ENCODE peak calls at places on chromosomes 2 and 18, in six cellular contexts. D is trophoblast cell, V is SW480, F is AG09319, X is astrocyte of the spinal cord, L is left colon. O is an unnamed sample.

GRCh38 chr2:40554665-40555294 is 102.9 kb upstream of the SLC8A1 start:
- DNase-seq in D (peak; percentile 74), V (peak; percentile 44), F (no peak), X (peak; percentile 50), L (peak; percentile 67), O (peak; percentile 67)

GRCh38 chr2:201520201-201520600 is 68.7 kb downstream of the STRADB start:
- DNase-seq in D (no peak), V (no peak), F (no peak), X (no peak), L (no peak), O (no peak)

GRCh38 chr2:234488913-234489451 is 7.9 kb downstream of the ARL4C start:
- DNase-seq in D (no peak), V (peak; percentile 8), F (no peak), X (no peak), L (no peak), O (no peak)

GRCh38 chr2:226671177-226671676 is 128.4 kb downstream of the IRS1 start:
- DNase-seq in D (peak; percentile 26), V (no peak), F (no peak), X (no peak), L (no peak), O (no peak)

GRCh38 chr2:62787381-62787780 is 81.9 kb downstream of the EHBP1 start:
- DNase-seq in D (no peak), V (peak; percentile 76), F (no peak), X (peak; percentile 46), L (no peak), O (no peak)

GRCh38 chr2:190947139-190947538 is 66.5 kb downstream of the GLS start:
- DNase-seq in D (peak; percentile 77), V (no peak), F (no peak), X (peak; percentile 31), L (no peak), O (no peak)

GRCh38 chr2:135851858-135852257 is 14.9 kb upstream of the LCT start:
- DNase-seq in D (no peak), V (no peak), F (no peak), X (no peak), L (no peak), O (no peak)

GRCh38 chr2:64453710-64454315 is at the start of gene LGALSL:
- DNase-seq in D (peak; percentile 27), V (peak; percentile 79), F (no peak), X (peak; percentile 29), L (peak; percentile 89), O (peak; percentile 89)

GRCh38 chr18:48142994-48143393 is 212.5 kb upstream of the SMAD2 start:
- DNase-seq in D (no peak), V (no peak), F (no peak), X (no peak), L (peak; percentile 48), O (no peak)

GRCh38 chr18:23631312-23631711 is 31.4 kb downstream of the ANKRD29 start:
- DNase-seq in D (no peak), V (no peak), F (no peak), X (no peak), L (no peak), O (no peak)

GRCh38 chr2:71730785-71731383 is 277.5 kb downstream of the DYSF start:
- DNase-seq in D (no peak), V (no peak), F (no peak), X (no peak), L (no peak), O (no peak)